ENCODE peak calls at places on chromosome 12, in nine cellular contexts. W is astrocyte of the spinal cord, Q is neural crest cell, E is prostate gland, B is left ventricle myocardium inferior, S is fibroblast of mammary gland, V is progenitor cell of endocrine pancreas, K is A549, D is foreskin fibroblast. N is an unnamed sample.

GRCh38 chr12:87953257-87953860 is 75.8 kb downstream of the C12orf50 start:
- DNase-seq in B (no peak), V (no peak), E (peak; percentile 15), K (peak; percentile 28), W (peak; percentile 71), Q (peak; percentile 29), S (peak; percentile 60), D (peak; percentile 72), N (no peak)

GRCh38 chr12:104458645-104459555 is 2.2 kb downstream of the CHST11 start:
- DNase-seq in Q (no peak), B (peak; percentile 20), K (peak; percentile 19), D (peak; percentile 50), W (peak; percentile 36), E (peak; percentile 14), S (peak; percentile 34), V (no peak), N (peak; percentile 33)

GRCh38 chr12:123696209-123696608 is 15.9 kb upstream of the ATP6V0A2 start:
- DNase-seq in E (peak; percentile 42), D (no peak), B (no peak), W (no peak), S (no peak), K (no peak), V (no peak), Q (no peak), N (no peak)

GRCh38 chr12:117097159-117097558 is 2.1 kb downstream of the TESC start:
- DNase-seq in E (no peak), S (no peak), V (no peak), K (no peak), B (no peak), D (no peak), Q (no peak), W (no peak), N (no peak)

GRCh38 chr12:4036872-4037271 is 163.7 kb upstream of the PARP11 start:
- DNase-seq in B (no peak), E (no peak), Q (no peak), S (peak; percentile 23), V (no peak), W (no peak), D (peak; percentile 19), K (no peak), N (no peak)

GRCh38 chr12:68012712-68013111 is 23.5 kb downstream of the IFNG-AS1 start:
- DNase-seq in D (peak; percentile 24), B (no peak), S (peak; percentile 46), V (no peak), W (no peak), E (no peak), K (no peak), Q (no peak), N (no peak)

GRCh38 chr12:57380300-57380699 is 50.5 kb downstream of the R3HDM2 start:
- DNase-seq in W (no peak), V (no peak), D (no peak), S (no peak), B (no peak), K (no peak), Q (no peak), E (no peak), N (no peak)

GRCh38 chr12:81261508-81262207 is 183.8 kb downstream of the ACSS3 start:
- DNase-seq in K (no peak), D (no peak), W (no peak), E (no peak), V (no peak), S (no peak), Q (no peak), B (no peak), N (no peak)

GRCh38 chr12:101750152-101750551 is 10.9 kb upstream of the SYCP3 start:
- DNase-seq in B (no peak), D (no peak), Q (no peak), S (no peak), V (no peak), K (no peak), W (no peak), E (no peak), N (no peak)

GRCh38 chr12:3632256-3633240 is 120.4 kb downstream of the CRACR2A start:
- DNase-seq in W (peak; percentile 11), D (peak; percentile 54), V (no peak), B (no peak), K (no peak), S (peak; percentile 38), Q (no peak), E (no peak), N (peak; percentile 14)

DNA sequence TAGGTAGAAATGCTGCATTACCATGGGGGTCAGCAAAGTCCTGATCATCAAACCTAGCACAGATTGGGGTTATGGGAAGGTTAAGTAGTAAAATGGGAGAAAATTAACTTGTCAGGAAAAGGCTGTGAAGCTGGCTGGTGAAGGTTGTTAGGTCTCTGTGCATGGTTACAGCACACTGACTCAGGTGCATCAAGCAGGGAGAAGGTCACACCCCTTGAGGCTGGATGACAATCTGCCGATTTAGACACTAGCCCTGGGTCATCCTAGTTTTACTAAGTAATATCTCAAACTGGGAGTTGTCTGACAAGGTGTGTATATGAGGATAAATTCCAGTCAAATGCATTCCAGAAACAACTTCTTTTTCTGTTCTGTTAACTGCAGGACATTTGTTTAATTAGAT is 271.1 kb upstream of the LRIG3 start:
- DNase-seq in K (no peak), B (no peak), S (no peak), E (no peak), V (no peak), W (no peak), Q (no peak), D (no peak), N (no peak)
- TF ChIP-seq CTCF in K (no peak), B (no peak), S (no peak), E (no peak), V (no peak), W (no peak), Q (no peak), D (no peak), N (no peak)

GRCh38 chr12:1503281-1503711 is 91.1 kb downstream of the FBXL14 start:
- DNase-seq in S (no peak), K (no peak), V (no peak), B (no peak), Q (no peak), W (no peak), E (no peak), D (no peak), N (no peak)

GRCh38 chr12:1505576-1505975 is 88.8 kb downstream of the FBXL14 start:
- DNase-seq in V (no peak), W (no peak), B (no peak), S (no peak), K (no peak), Q (no peak), D (no peak), E (no peak), N (no peak)

GRCh38 chr12:1507308-1507707 is 87.1 kb downstream of the FBXL14 start:
- DNase-seq in S (no peak), E (no peak), B (no peak), D (no peak), V (no peak), W (no peak), Q (no peak), K (no peak), N (no peak)

GRCh38 chr12:1504304-1505150 is 89.9 kb downstream of the FBXL14 start:
- DNase-seq in B (no peak), Q (no peak), V (no peak), K (no peak), W (no peak), D (no peak), E (no peak), S (no peak), N (no peak)

GRCh38 chr12:1505151-1505450 is 89.3 kb downstream of the FBXL14 start:
- DNase-seq in E (no peak), V (no peak), K (no peak), D (no peak), W (no peak), S (no peak), B (no peak), Q (no peak), N (no peak)
- TF ChIP-seq CTCF in E (no peak), V (no peak), K (no peak), D (no peak), W (no peak), S (no peak), B (no peak), Q (no peak), N (no peak)

DNA sequence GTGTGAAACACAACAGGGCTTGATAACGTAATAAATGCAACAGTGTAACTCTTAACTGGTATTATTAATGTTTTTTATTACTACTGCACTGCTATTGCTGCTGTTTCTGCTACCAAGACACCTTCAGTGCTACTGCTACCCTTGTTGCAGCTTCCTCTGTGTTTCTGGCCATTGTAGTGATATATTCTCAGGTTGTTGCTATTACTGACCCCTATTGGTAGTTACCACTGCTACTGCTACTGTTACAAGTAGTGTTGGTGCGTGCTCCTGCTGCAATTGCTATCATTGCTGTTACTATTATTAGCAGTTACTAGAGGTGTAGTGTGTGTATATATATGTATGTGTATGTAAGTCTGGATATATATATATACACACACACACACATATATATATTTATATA is 87.2 kb upstream of the PTPRB start:
- DNase-seq in E (no peak), D (no peak), K (no peak), B (no peak), W (peak; percentile 4), Q (no peak), S (peak; percentile 18), V (no peak), N (no peak)
- TF ChIP-seq CTCF in E (no peak), D (peak; percentile 19), K (peak; percentile 15), B (peak; percentile 47), W (peak; percentile 39), Q (peak; percentile 39), S (peak; percentile 44), V (peak; percentile 43), N (peak; percentile 18)

GRCh38 chr12:51047655-51048540 is at the start of gene LETMD1:
- DNase-seq in D (peak; percentile 99), B (peak; percentile 91), Q (peak; percentile 88), S (peak; percentile 99), E (peak; percentile 96), W (peak; percentile 99), K (peak; percentile 99), V (peak; percentile 82), N (peak; percentile 94)
- TF ChIP-seq CTCF in D (peak; percentile 88), B (peak; percentile 95), Q (peak; percentile 91), S (peak; percentile 85), E (peak; percentile 69), W (peak; percentile 97), K (peak; percentile 95), V (peak; percentile 91), N (peak; percentile 95)

GRCh38 chr12:75294338-75294737 is 35.8 kb downstream of the CAPS2 start:
- DNase-seq in V (no peak), Q (no peak), B (no peak), W (no peak), S (no peak), E (no peak), D (no peak), K (no peak), N (no peak)

GRCh38 chr12:75291014-75291413 is 39.1 kb downstream of the CAPS2 start:
- DNase-seq in S (no peak), K (no peak), Q (no peak), E (no peak), W (no peak), V (no peak), D (no peak), B (no peak), N (no peak)

GRCh38 chr12:75294797-75295196 is 35.3 kb downstream of the CAPS2 start:
- DNase-seq in D (no peak), B (no peak), V (no peak), E (no peak), W (no peak), K (no peak), Q (no peak), S (no peak), N (no peak)

GRCh38 chr12:75289678-75290200 is 40.4 kb downstream of the CAPS2 start:
- DNase-seq in K (no peak), S (peak; percentile 52), Q (no peak), V (no peak), D (peak; percentile 54), W (peak; percentile 53), B (no peak), E (no peak), N (no peak)
- TF ChIP-seq CTCF in K (peak; percentile 57), S (peak; percentile 45), Q (peak; percentile 63), V (peak; percentile 26), D (peak; percentile 17), W (peak; percentile 30), B (peak; percentile 19), E (no peak), N (no peak)